ENCODE peak calls at places on chromosomes 2 and 18, in four cellular contexts. One of them, this sample, is unnamed.

GRCh38 chr2:156190532-156190931 is 142.0 kb downstream of the NR4A2 start:
- DNase-seq in HCT116: no peak
- DNase-seq in HepG2: no peak
- DNase-seq in K562: no peak
- DNase-seq in this sample: no peak

GRCh38 chr18:74892066-74892627 is 294.5 kb downstream of the ZNF407 start:
- DNase-seq in HCT116: no peak
- DNase-seq in HepG2: no peak
- DNase-seq in K562: no peak
- DNase-seq in this sample: no peak

GRCh38 chr2:64615206-64615763 is 38.4 kb downstream of the SERTAD2 start:
- DNase-seq in HCT116: no peak
- DNase-seq in HepG2: no peak
- DNase-seq in K562: no peak
- DNase-seq in this sample: no peak

GRCh38 chr2:24262571-24262970 is 87.7 kb downstream of the FAM228A start:
- DNase-seq in HCT116: no peak
- DNase-seq in HepG2: no peak
- DNase-seq in K562: no peak
- DNase-seq in this sample: no peak

GRCh38 chr2:19933351-19933981 is 31.7 kb upstream of the TTC32 start:
- DNase-seq in HCT116: no peak
- DNase-seq in HepG2: peak; percentile 74
- DNase-seq in K562: no peak
- DNase-seq in this sample: peak; percentile 84

GRCh38 chr2:38261569-38262513 is 115.2 kb downstream of the ATL2 start:
- DNase-seq in HCT116: no peak
- DNase-seq in HepG2: no peak
- DNase-seq in K562: no peak
- DNase-seq in this sample: no peak

GRCh38 chr18:13179566-13180113 is 38.9 kb upstream of the LDLRAD4 start:
- DNase-seq in HCT116: no peak
- DNase-seq in HepG2: peak; percentile 95
- DNase-seq in K562: no peak
- DNase-seq in this sample: no peak

GRCh38 chr2:152166633-152167032 is 8.9 kb downstream of the STAM2 start:
- DNase-seq in HCT116: no peak
- DNase-seq in HepG2: no peak
- DNase-seq in K562: no peak
- DNase-seq in this sample: no peak

GRCh38 chr18:10878703-10879102 is 270.7 kb downstream of the PIEZO2 start:
- DNase-seq in HCT116: no peak
- DNase-seq in HepG2: no peak
- DNase-seq in K562: no peak
- DNase-seq in this sample: no peak

GRCh38 chr2:104845552-104845931 is 8.4 kb upstream of the POU3F3 start:
- DNase-seq in HCT116: no peak
- DNase-seq in HepG2: no peak
- DNase-seq in K562: no peak
- DNase-seq in this sample: no peak

GRCh38 chr2:74290466-74291216 is 52.6 kb downstream of the SLC4A5 start:
- DNase-seq in HCT116: no peak
- DNase-seq in HepG2: no peak
- DNase-seq in K562: no peak
- DNase-seq in this sample: no peak

GRCh38 chr2:215328066-215328465 is 16.2 kb downstream of the ATIC start:
- DNase-seq in HCT116: no peak
- DNase-seq in HepG2: no peak
- DNase-seq in K562: no peak
- DNase-seq in this sample: no peak

GRCh38 chr2:172415759-172416158 is 11.6 kb upstream of the ITGA6 start:
- DNase-seq in HCT116: no peak
- DNase-seq in HepG2: no peak
- DNase-seq in K562: no peak
- DNase-seq in this sample: no peak

GRCh38 chr2:3059111-3059990 is 318.3 kb downstream of the EIPR1 start:
- DNase-seq in HCT116: no peak
- DNase-seq in HepG2: no peak
- DNase-seq in K562: no peak
- DNase-seq in this sample: no peak

GRCh38 chr2:234267534-234267933 is 217.0 kb downstream of the SPP2 start:
- DNase-seq in HCT116: no peak
- DNase-seq in HepG2: no peak
- DNase-seq in K562: no peak
- DNase-seq in this sample: no peak

GRCh38 chr2:177422271-177422670 is 29.7 kb downstream of the AGPS start:
- DNase-seq in HCT116: no peak
- DNase-seq in HepG2: peak; percentile 53
- DNase-seq in K562: no peak
- DNase-seq in this sample: no peak

DNA sequence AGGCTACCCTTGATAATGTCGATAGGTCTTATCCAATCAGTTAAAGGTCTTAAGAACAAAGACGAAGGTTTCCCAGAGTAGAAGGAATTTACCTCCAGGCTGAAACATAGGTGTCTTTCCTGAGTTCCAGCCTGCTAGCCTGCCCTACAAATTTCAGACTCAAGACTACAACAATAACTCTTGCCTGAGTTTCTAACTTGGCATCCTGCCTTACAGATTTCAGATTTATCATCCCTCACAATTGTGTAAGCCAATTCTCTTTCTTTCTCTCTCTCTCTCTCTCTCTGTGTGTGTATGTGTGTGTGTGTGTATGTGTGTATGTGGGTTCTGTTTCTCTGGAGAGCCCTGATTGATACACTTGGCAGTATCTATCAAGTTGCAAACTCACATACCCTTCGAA is 37.2 kb upstream of the B4GALT6 start:
- DNase-seq in HCT116: no peak
- DNase-seq in HepG2: no peak
- DNase-seq in K562: no peak
- DNase-seq in this sample: no peak
- H3K27me3 ChIP-seq in HCT116: no peaks in the 10 kb centered on the region
- H3K27me3 ChIP-seq in HepG2: no peaks in the 10 kb centered on the region
- H3K27me3 ChIP-seq in K562: peaks cover 22% of the 10 kb centered on the region
- H3K27me3 ChIP-seq in this sample: no peaks in the 10 kb centered on the region

GRCh38 chr18:32552421-32553030 is 81.8 kb upstream of the GAREM1 start:
- DNase-seq in HCT116: peak; percentile 74
- DNase-seq in HepG2: peak; percentile 68
- DNase-seq in K562: peak; percentile 65
- DNase-seq in this sample: peak; percentile 35

GRCh38 chr18:32548688-32549087 is 78.0 kb upstream of the GAREM1 start:
- DNase-seq in HCT116: no peak
- DNase-seq in HepG2: no peak
- DNase-seq in K562: no peak
- DNase-seq in this sample: no peak

GRCh38 chr18:32545631-32546030 is 74.9 kb upstream of the GAREM1 start:
- DNase-seq in HCT116: no peak
- DNase-seq in HepG2: no peak
- DNase-seq in K562: no peak
- DNase-seq in this sample: no peak

GRCh38 chr18:32550958-32551357 is 80.3 kb upstream of the GAREM1 start:
- DNase-seq in HCT116: peak; percentile 23
- DNase-seq in HepG2: peak; percentile 15
- DNase-seq in K562: peak; percentile 19
- DNase-seq in this sample: no peak

DNA sequence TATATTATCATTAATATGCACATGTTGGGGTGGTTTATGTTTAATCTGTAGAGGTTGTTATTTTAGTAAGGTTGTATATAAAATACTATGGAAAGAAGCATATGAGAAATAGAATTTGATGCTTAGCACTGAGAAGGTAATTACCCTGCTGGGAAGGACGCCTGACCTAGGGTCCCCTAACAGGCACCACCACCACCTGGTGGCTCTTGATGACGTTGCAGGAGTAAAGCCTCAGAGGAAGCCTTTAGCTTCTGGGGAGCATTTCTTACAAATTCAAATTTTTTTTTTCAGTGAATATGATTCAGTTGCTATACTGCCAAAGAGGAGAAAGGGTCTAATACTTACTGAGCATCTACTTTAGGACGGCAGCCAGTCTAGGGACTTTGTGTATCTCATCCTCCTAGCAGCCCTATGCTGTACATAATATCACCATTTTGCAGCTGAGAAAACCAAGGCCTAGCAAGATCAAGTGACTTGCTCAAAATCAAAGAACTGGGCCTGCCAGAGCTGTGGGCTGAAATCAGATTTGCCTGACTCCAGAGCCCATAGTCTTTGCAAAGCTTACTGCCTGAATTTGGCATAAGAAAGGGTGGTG is 78.7 kb upstream of the GAREM1 start:
- DNase-seq in HCT116: peak; percentile 50
- DNase-seq in HepG2: peak; percentile 39
- DNase-seq in K562: peak; percentile 48
- DNase-seq in this sample: no peak
- TF ChIP-seq TCF7L2 in HCT116: no peak
- TF ChIP-seq TCF7L2 in HepG2: no peak
- TF ChIP-seq TCF7L2 in K562: no peak
- TF ChIP-seq TCF7L2 in this sample: no peak

DNA sequence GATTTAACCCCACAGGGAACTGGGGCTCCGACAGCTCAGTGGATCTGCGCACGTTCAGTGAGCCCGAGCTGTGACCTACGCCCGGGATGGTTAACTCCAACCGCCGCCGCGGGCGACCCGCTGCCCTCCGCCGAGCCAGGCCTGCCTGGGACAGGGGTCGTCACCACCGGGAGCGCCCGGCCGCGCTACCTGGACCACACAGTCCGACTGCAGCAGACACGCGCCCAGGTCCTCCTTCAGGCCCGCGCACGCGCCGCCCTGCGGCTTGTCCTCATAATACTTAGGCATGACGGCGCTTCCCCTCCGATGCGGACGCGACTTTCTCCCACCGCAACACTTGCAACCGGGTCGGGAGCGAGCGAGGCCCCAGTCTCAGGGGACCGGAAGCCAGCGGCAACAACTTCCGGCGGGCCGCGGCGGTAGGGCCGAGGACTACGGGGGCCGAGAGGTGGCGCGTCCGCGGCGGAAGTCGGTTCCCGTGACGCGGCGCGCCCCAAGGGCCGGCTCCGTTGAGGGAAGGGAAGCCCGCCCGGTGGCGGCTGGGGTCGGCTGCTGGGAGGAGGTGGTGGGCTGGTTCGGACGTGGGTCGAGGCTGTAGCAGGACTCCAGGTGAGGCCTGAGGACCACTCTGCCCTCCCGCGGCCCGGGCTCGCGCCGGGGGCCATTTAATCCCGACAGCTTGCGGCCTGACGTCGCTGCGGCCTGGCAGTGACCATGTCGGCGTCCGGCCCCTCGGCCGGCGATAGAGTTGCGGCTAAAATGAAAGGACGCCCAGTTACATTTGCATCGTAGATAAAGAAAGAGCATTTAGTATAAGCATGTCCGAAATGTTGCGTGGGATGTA is at the start of the genes COA5 and UNC50:
- DNase-seq in HCT116: peak; percentile 78
- DNase-seq in HepG2: peak; percentile 86
- DNase-seq in K562: peak; percentile 93
- DNase-seq in this sample: no peak
- TF ChIP-seq CTCF in HCT116: no peak
- TF ChIP-seq CTCF in HepG2: peak; percentile 42
- TF ChIP-seq CTCF in K562: peak; percentile 9
- TF ChIP-seq CTCF in this sample: no peak

GRCh38 chr2:174333502-174334277 is 1.1 kb upstream of the SP9 start:
- DNase-seq in HCT116: no peak
- DNase-seq in HepG2: no peak
- DNase-seq in K562: no peak
- DNase-seq in this sample: no peak
- H3K27me3 ChIP-seq in HCT116: no peaks in the 10 kb centered on the region
- H3K27me3 ChIP-seq in HepG2: peaks cover 18% of the 10 kb centered on the region
- H3K27me3 ChIP-seq in K562: peaks cover 59% of the 10 kb centered on the region
- H3K27me3 ChIP-seq in this sample: no peaks in the 10 kb centered on the region

This sample was measured in Panc1.